ENCODE peak calls at places on chromosomes 13 and 19, in seven cellular contexts. E is psoas muscle; I is heart right ventricle; G is effector memory CD4-positive, alpha-beta T cell; Z is cardiac muscle cell; O is naive thymus-derived CD4-positive, alpha-beta T cell; W is PC-9. U is an unnamed sample.

GRCh38 chr13:98771838-98772611 is 19.6 kb upstream of the SLC15A1 start:
- DNase-seq in O (no peak), I (no peak), W (no peak), G (no peak), Z (no peak), E (no peak), U (no peak)

GRCh38 chr13:89695343-89696257 is 1651.9 kb upstream of the MIR17HG start:
- DNase-seq in Z (peak; percentile 68), G (no peak), W (peak; percentile 9), O (no peak), E (no peak), I (no peak), U (no peak)

GRCh38 chr13:45799451-45799850 is 52.1 kb downstream of the SIAH3 start:
- DNase-seq in G (no peak), O (no peak), W (no peak), I (peak; percentile 44), E (no peak), Z (no peak), U (no peak)

GRCh38 chr13:87124785-87125074 is 546.4 kb upstream of the SLITRK5 start:
- DNase-seq in W (no peak), G (no peak), I (no peak), Z (no peak), O (no peak), E (no peak), U (no peak)

GRCh38 chr19:56085571-56086275 is 35.4 kb downstream of the ZNF787 start:
- DNase-seq in O (no peak), I (no peak), Z (no peak), W (no peak), E (no peak), G (no peak), U (no peak)

GRCh38 chr13:74576504-74576903 is 442.3 kb upstream of the KLF12 start:
- DNase-seq in E (no peak), I (no peak), O (no peak), W (no peak), G (no peak), Z (no peak), U (no peak)

GRCh38 chr13:27792393-27793218 is at the start of gene GSX1:
- DNase-seq in G (no peak), Z (peak; percentile 95), W (no peak), I (peak; percentile 64), O (peak; percentile 38), E (peak; percentile 72), U (peak; percentile 76)

GRCh38 chr19:57719901-57720519 is 7.4 kb downstream of the ZNF671 start:
- DNase-seq in G (no peak), W (no peak), O (no peak), E (no peak), Z (no peak), I (no peak), U (no peak)

GRCh38 chr19:7140137-7140536 is 70.6 kb downstream of the ZNF557 start:
- DNase-seq in W (no peak), O (no peak), G (no peak), E (no peak), Z (no peak), I (no peak), U (no peak)

GRCh38 chr13:56773148-56773547 is 367.6 kb upstream of the PRR20A start:
- DNase-seq in G (no peak), W (no peak), O (no peak), I (no peak), E (no peak), Z (no peak), U (no peak)

GRCh38 chr13:25143693-25144092 is 28.4 kb downstream of the AMER2 start:
- DNase-seq in Z (no peak), I (no peak), W (no peak), E (no peak), G (no peak), O (no peak), U (no peak)

GRCh38 chr19:410243-410781 is 1.4 kb upstream of the C2CD4C start:
- DNase-seq in G (no peak), Z (no peak), E (no peak), W (no peak), I (no peak), O (no peak), U (no peak)

GRCh38 chr13:27170521-27171243 is 929 bp downstream of the USP12 start:
- DNase-seq in G (no peak), O (peak; percentile 22), E (peak; percentile 70), W (peak; percentile 36), I (peak; percentile 50), Z (peak; percentile 79), U (peak; percentile 63)

GRCh38 chr19:1094978-1095701 is at the start of gene POLR2E:
- DNase-seq in Z (peak; percentile 99), E (peak; percentile 100), I (peak; percentile 99), G (peak; percentile 97), W (peak; percentile 97), O (peak; percentile 99), U (peak; percentile 99)

GRCh38 chr13:112759834-112760233 is 70.0 kb downstream of the ATP11A start:
- DNase-seq in E (no peak), Z (no peak), W (no peak), I (no peak), O (no peak), G (no peak), U (no peak)

GRCh38 chr19:16860996-16861395 is 27.8 kb upstream of the F2RL3 start:
- DNase-seq in I (no peak), W (no peak), E (no peak), G (no peak), O (no peak), Z (no peak), U (no peak)

GRCh38 chr19:48970923-48971395 is 5.8 kb downstream of the FTL start:
- DNase-seq in I (peak; percentile 85), G (peak; percentile 52), E (peak; percentile 91), W (peak; percentile 64), O (peak; percentile 76), Z (peak; percentile 94), U (peak; percentile 90)

GRCh38 chr13:99958402-99959126 is 13.0 kb downstream of the ZIC5 start:
- DNase-seq in I (no peak), G (no peak), Z (peak; percentile 13), W (no peak), O (no peak), E (no peak), U (no peak)
- H3K4me1 ChIP-seq in I (peaks cover 30% of the 10 kb centered on the region), G (peaks cover 33% of the 10 kb centered on the region), Z (no peaks in the 10 kb centered on the region), W (no peaks in the 10 kb centered on the region), O (peaks cover 17% of the 10 kb centered on the region), E (peaks cover 22% of the 10 kb centered on the region), U (peaks cover 34% of the 10 kb centered on the region)

GRCh38 chr19:4873930-4874329 is 6.5 kb upstream of the PLIN3 start:
- DNase-seq in I (no peak), W (no peak), Z (no peak), O (no peak), E (no peak), G (no peak), U (no peak)

GRCh38 chr19:4877753-4878490 is 10.5 kb upstream of the PLIN3 start:
- DNase-seq in G (no peak), I (peak; percentile 57), E (peak; percentile 94), O (no peak), W (no peak), Z (no peak), U (no peak)

GRCh38 chr19:4879041-4879440 is 11.6 kb upstream of the PLIN3 start:
- DNase-seq in I (no peak), W (no peak), E (peak; percentile 71), O (no peak), Z (no peak), G (no peak), U (no peak)

GRCh38 chr19:4878491-4878968 is 11.1 kb upstream of the PLIN3 start:
- DNase-seq in E (peak; percentile 86), I (peak; percentile 23), Z (no peak), W (no peak), O (no peak), G (no peak), U (no peak)
- H3K4me3 ChIP-seq in E (peak overlapping the region; percentile 21), I (no peak overlapping the region), Z (no peak overlapping the region), W (no peak overlapping the region), O (no peak overlapping the region), G (no peak overlapping the region), U (no peak overlapping the region)

DNA sequence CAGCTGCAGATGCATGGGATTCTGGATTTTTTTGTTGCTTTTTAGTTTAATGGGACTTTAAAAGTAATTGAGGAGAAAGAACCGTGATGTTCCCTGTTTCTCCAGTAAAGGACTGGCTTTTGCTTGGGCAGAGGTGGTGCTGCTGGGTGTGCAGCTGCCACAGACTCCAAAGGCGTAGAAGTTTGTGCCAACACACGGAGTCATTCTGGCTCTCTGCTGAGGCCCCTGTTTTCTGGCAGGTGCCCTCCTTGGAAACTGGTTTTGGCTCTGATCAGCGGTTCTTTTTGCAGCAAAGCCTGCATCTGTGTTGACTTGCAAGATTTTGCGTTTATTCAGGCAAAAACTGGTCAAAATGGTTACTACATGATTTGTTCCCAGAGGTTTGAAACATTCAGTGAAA is 16.0 kb upstream of the QTRT1 start:
- DNase-seq in G (no peak), I (no peak), Z (no peak), W (no peak), O (no peak), E (no peak), U (no peak)
- H3K36me3 ChIP-seq in G (peaks cover 94% of the 10 kb centered on the region), I (peaks cover 100% of the 10 kb centered on the region), Z (peaks cover 93% of the 10 kb centered on the region), W (peaks cover 53% of the 10 kb centered on the region), O (peaks cover 36% of the 10 kb centered on the region), E (peaks cover 19% of the 10 kb centered on the region), U (peaks cover 100% of the 10 kb centered on the region)

GRCh38 chr19:34172661-34173144 is 399 bp downstream of the LSM14A start:
- DNase-seq in W (no peak), Z (no peak), E (no peak), I (no peak), O (peak; percentile 50), G (no peak), U (peak; percentile 55)

GRCh38 chr19:34173145-34173956 is 1.0 kb downstream of the LSM14A start:
- DNase-seq in Z (peak; percentile 51), I (no peak), E (peak; percentile 54), O (peak; percentile 13), W (peak; percentile 70), G (no peak), U (peak; percentile 49)

GRCh38 chr19:34171539-34171876 is 796 bp upstream of the LSM14A start:
- DNase-seq in O (no peak), W (no peak), E (no peak), G (no peak), Z (no peak), I (no peak), U (no peak)

GRCh38 chr19:34176581-34176980 is 4.3 kb downstream of the LSM14A start:
- DNase-seq in I (no peak), W (no peak), E (no peak), G (no peak), Z (no peak), O (no peak), U (no peak)

GRCh38 chr19:34171877-34172660 is at the start of gene LSM14A:
- DNase-seq in E (peak; percentile 96), Z (peak; percentile 95), G (peak; percentile 88), W (peak; percentile 91), I (peak; percentile 95), O (peak; percentile 95), U (peak; percentile 95)
- H3K4me1 ChIP-seq in E (peaks cover 42% of the 10 kb centered on the region), Z (peaks cover 38% of the 10 kb centered on the region), G (peaks cover 31% of the 10 kb centered on the region), W (peaks cover 45% of the 10 kb centered on the region), I (peaks cover 53% of the 10 kb centered on the region), O (peaks cover 29% of the 10 kb centered on the region), U (peaks cover 45% of the 10 kb centered on the region)

U was measured in lower lobe of right lung.